ENCODE peak calls at places on chromosomes 13 and 19, in nine cellular contexts. E, Z, T, H, R, P, Q, U and I are unnamed samples.

GRCh38 chr13:35785563-35786327 is 309.3 kb upstream of the MAB21L1 start:
- DNase-seq in U (no peak), P (no peak), E (no peak), H (no peak), Q (no peak), R (no peak), Z (peak; percentile 46), T (no peak), I (no peak)

GRCh38 chr13:88751994-88752393 is 1080.8 kb downstream of the SLITRK5 start:
- DNase-seq in R (no peak), Q (no peak), T (no peak), E (no peak), H (no peak), Z (no peak), U (no peak), P (no peak), I (no peak)

GRCh38 chr19:4061683-4062575 is 4.8 kb downstream of the ZBTB7A start:
- DNase-seq in Q (peak; percentile 62), Z (no peak), P (no peak), R (no peak), H (no peak), E (no peak), T (peak; percentile 92), U (no peak), I (no peak)

GRCh38 chr13:104810242-104810641 is 1725.2 kb downstream of the EFNB2 start:
- DNase-seq in Q (no peak), U (no peak), T (no peak), R (no peak), E (no peak), P (no peak), Z (no peak), H (no peak), I (no peak)

GRCh38 chr13:107365466-107366215 is 797.7 kb upstream of the ARGLU1 start:
- DNase-seq in P (no peak), Z (no peak), H (no peak), E (no peak), U (peak; percentile 58), T (no peak), Q (no peak), R (no peak), I (no peak)

GRCh38 chr13:109494955-109495354 is 291.4 kb downstream of the IRS2 start:
- DNase-seq in T (no peak), Z (peak; percentile 72), E (no peak), R (no peak), Q (no peak), H (no peak), U (peak; percentile 77), P (no peak), I (no peak)

GRCh38 chr19:58407658-58408151 is 744 bp upstream of the ZNF584 start:
- DNase-seq in R (no peak), T (no peak), H (no peak), P (peak; percentile 69), U (peak; percentile 38), Z (no peak), E (no peak), Q (peak; percentile 29), I (no peak)

GRCh38 chr13:73721571-73721970 is 412.6 kb downstream of the KLF12 start:
- DNase-seq in P (no peak), T (no peak), U (no peak), R (no peak), H (no peak), E (no peak), Z (no peak), Q (no peak), I (no peak)

GRCh38 chr19:18430417-18431144 is 7.4 kb downstream of the ISYNA1 start:
- DNase-seq in E (no peak), R (no peak), T (no peak), Z (no peak), U (no peak), H (no peak), Q (no peak), P (no peak), I (no peak)

GRCh38 chr19:18427752-18428131 is 8.5 kb downstream of the SSBP4 start:
- DNase-seq in R (no peak), Q (no peak), H (no peak), P (no peak), T (no peak), Z (no peak), E (no peak), U (no peak), I (no peak)

GRCh38 chr19:18429717-18430416 is 8.1 kb downstream of the ISYNA1 start:
- DNase-seq in R (no peak), Q (no peak), Z (no peak), H (no peak), E (no peak), T (no peak), U (peak; percentile 52), P (peak; percentile 70), I (no peak)

GRCh38 chr19:18428173-18428836 is 9.1 kb downstream of the SSBP4 start:
- DNase-seq in P (no peak), Z (no peak), E (no peak), T (no peak), H (no peak), R (no peak), U (no peak), Q (no peak), I (no peak)

GRCh38 chr19:18428837-18429674 is 8.9 kb downstream of the ISYNA1 start:
- DNase-seq in T (peak; percentile 95), R (no peak), H (no peak), Z (peak; percentile 95), Q (peak; percentile 96), P (peak; percentile 97), U (peak; percentile 96), E (no peak), I (peak; percentile 95)
- TF ChIP-seq CTCF in T (no peak), R (no peak), H (no peak), Z (no peak), Q (no peak), P (no peak), U (no peak), E (no peak), I (no peak)

DNA sequence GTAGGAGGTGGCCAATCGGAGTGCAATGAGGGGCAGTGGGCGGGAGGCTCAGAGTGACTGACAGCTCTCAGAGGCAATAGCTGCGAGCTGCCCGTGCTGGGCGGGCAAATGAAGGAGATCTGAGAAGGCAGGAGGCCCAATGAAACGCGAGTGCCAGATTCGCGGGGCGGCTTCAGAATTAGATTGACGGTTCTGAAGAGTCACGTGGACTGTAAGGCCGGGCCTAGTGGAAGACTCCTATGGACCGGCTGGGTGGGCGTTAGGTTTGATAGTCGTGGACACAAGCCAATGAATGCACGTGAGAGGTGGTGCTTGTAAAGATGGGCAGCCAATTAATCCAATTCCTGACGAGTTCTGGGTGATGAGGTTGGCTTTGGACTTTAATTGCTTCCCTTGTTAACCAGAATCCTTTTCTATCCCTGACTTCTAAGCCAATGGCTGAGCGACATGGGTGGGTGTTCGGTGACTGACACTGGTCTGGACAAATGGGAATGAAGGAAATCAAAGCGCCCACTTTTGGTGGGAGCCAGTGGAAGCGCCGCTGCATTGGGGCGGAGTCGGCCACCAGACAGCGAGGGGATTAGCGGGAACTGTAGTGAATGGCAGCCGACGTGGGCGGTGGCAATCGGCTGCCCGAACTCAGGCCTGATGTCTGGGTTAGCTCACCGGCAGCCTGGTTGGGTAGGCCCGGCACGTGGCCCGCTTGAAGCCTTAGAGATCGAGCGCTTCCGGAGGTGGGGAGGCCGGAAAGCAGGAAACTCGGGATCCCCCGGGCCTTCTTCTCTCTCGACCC is 524 bp upstream of the KHSRP start:
- DNase-seq in E (peak; percentile 100), P (peak; percentile 100), H (peak; percentile 99), T (peak; percentile 100), U (peak; percentile 100), Z (peak; percentile 96), Q (peak; percentile 100), R (peak; percentile 100), I (peak; percentile 99)
- TF ChIP-seq CTCF in E (no peak), P (no peak), H (no peak), T (no peak), U (no peak), Z (no peak), Q (no peak), R (peak; percentile 6), I (no peak)

GRCh38 chr19:49889038-49889686 is 7.5 kb downstream of the IL4I1 start:
- DNase-seq in U (no peak), T (no peak), R (no peak), Q (no peak), H (no peak), Z (no peak), E (no peak), P (no peak), I (no peak)

GRCh38 chr19:49889687-49890348 is 6.9 kb downstream of the IL4I1 start:
- DNase-seq in Q (peak; percentile 94), Z (peak; percentile 82), R (peak; percentile 95), P (peak; percentile 96), T (peak; percentile 92), E (no peak), H (peak; percentile 52), U (peak; percentile 78), I (peak; percentile 72)

GRCh38 chr19:49892716-49893115 is 4.0 kb downstream of the IL4I1 start:
- DNase-seq in E (no peak), T (no peak), H (no peak), Z (no peak), P (no peak), U (no peak), R (no peak), Q (no peak), I (no peak)

GRCh38 chr19:49891393-49891792 is 5.3 kb downstream of the IL4I1 start:
- DNase-seq in Q (no peak), E (no peak), T (no peak), U (no peak), H (no peak), Z (no peak), P (no peak), R (no peak), I (no peak)

DNA sequence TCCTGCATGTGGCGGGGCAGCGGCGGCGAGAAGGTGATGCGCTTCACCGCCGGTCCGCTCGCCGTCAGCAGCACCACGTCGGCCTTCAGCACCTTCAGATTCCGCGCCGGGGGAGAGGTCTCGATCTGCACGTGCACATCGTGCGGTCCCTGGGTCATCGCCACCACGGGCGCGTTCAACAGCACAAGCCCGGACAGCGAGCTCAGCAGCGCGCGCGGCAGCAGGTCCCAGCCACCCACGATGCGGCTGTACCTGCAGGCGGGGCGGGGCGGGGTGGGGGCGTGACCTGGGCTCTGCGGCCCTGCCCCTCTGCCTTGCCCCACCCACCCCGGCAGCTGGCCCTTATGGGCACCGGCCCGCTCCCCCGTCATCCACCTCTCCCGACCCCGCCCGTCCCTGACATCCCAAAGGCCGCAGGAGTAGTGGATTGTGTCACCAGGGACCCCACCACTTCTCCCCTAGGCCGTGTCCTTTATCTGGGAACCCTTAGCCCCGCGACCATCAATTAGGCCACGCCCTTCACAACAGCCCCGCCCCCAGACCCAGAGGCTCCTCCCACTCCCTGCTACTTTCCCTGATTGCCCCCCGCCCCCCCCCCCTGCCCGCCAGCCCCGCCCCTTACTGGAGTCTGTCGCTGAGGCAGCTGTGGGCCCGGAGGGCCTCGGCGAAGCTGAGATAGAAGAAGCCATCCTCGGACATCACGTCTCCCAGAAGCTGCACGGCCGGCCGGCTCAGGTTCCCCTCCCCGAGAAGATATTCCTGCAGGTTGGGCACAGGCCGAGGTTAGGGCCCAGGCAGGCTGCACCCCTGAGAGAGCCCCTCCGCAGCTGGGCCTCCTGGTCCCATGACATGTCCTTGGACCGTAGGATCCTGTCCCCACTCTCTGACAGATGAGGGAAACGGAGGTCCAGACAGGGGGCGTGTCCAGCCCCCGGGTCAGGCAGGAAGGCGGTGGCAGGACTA is 6.1 kb downstream of the IL4I1 start:
- DNase-seq in P (peak; percentile 93), Q (peak; percentile 80), H (no peak), E (no peak), U (no peak), R (no peak), T (no peak), Z (peak; percentile 93), I (peak; percentile 85)
- TF ChIP-seq CTCF in P (peak; percentile 24), Q (peak; percentile 32), H (no peak), E (no peak), U (no peak), R (no peak), T (no peak), Z (no peak), I (no peak)

GRCh38 chr13:78317030-78317429 is 286.3 kb downstream of the POU4F1 start:
- DNase-seq in E (no peak), Q (peak; percentile 34), T (no peak), U (no peak), Z (peak; percentile 0), P (no peak), H (no peak), R (no peak), I (no peak)
- TF ChIP-seq CTCF in E (no peak), Q (peak; percentile 53), T (no peak), U (no peak), Z (peak; percentile 60), P (peak; percentile 71), H (no peak), R (no peak), I (peak; percentile 12)